ENCODE peak calls at places on chromosomes 1 and 21, in seven cellular contexts. Z, L, X, K, J, U and B are unnamed samples.

GRCh38 chr1:29398431-29398830 is 162.1 kb downstream of the PTPRU start:
- DNase-seq in Z (no peak), L (no peak), X (peak; percentile 21), K (no peak), J (peak; percentile 47), U (peak; percentile 45), B (no peak)

GRCh38 chr1:159915571-159916239 is 9.6 kb downstream of the TAGLN2 start:
- DNase-seq in Z (no peak), L (no peak), X (no peak), K (no peak), J (no peak), U (no peak), B (no peak)

GRCh38 chr1:202143768-202144509 is 598 bp downstream of the ARL8A start:
- DNase-seq in Z (peak; percentile 75), L (peak; percentile 43), X (no peak), K (peak; percentile 73), J (no peak), U (no peak), B (peak; percentile 40)

GRCh38 chr1:244839656-244840055 is 4.2 kb downstream of the COX20 start:
- DNase-seq in Z (no peak), L (no peak), X (no peak), K (no peak), J (peak; percentile 39), U (no peak), B (no peak)

GRCh38 chr21:26453258-26453657 is 119.8 kb downstream of the CYYR1 start:
- DNase-seq in Z (no peak), L (no peak), X (no peak), K (no peak), J (no peak), U (no peak), B (no peak)

GRCh38 chr1:4984841-4985240 is 330.4 kb downstream of the AJAP1 start:
- DNase-seq in Z (no peak), L (no peak), X (no peak), K (no peak), J (no peak), U (no peak), B (no peak)

GRCh38 chr1:210689741-210690635 is 361.3 kb downstream of the HHAT start:
- DNase-seq in Z (no peak), L (no peak), X (no peak), K (no peak), J (no peak), U (no peak), B (no peak)

GRCh38 chr1:58438468-58438867 is 108.1 kb downstream of the OMA1 start:
- DNase-seq in Z (no peak), L (no peak), X (no peak), K (no peak), J (no peak), U (no peak), B (no peak)

GRCh38 chr1:176903474-176903873 is 261.0 kb downstream of the ASTN1 start:
- DNase-seq in Z (no peak), L (no peak), X (no peak), K (no peak), J (peak; percentile 2), U (no peak), B (no peak)

GRCh38 chr1:156113263-156114004 is 1.1 kb upstream of the LMNA start:
- DNase-seq in Z (no peak), L (no peak), X (no peak), K (no peak), J (peak; percentile 76), U (no peak), B (no peak)

GRCh38 chr1:156114101-156114918 is at the start of gene LMNA:
- DNase-seq in Z (peak; percentile 93), L (peak; percentile 92), X (peak; percentile 97), K (peak; percentile 98), J (peak; percentile 98), U (peak; percentile 94), B (peak; percentile 55)

GRCh38 chr1:156115514-156116374 is 1.2 kb downstream of the LMNA start:
- DNase-seq in Z (peak; percentile 79), L (peak; percentile 70), X (peak; percentile 70), K (peak; percentile 81), J (peak; percentile 66), U (peak; percentile 66), B (peak; percentile 58)

GRCh38 chr1:156112276-156113137 is 2.0 kb upstream of the LMNA start:
- DNase-seq in Z (no peak), L (no peak), X (no peak), K (no peak), J (no peak), U (no peak), B (no peak)

GRCh38 chr1:156114919-156115513 is 505 bp downstream of the LMNA start:
- DNase-seq in Z (no peak), L (no peak), X (no peak), K (peak; percentile 73), J (no peak), U (no peak), B (no peak)
- TF ChIP-seq CTCF in Z (no peak), L (no peak), X (no peak), K (no peak), J (no peak), U (no peak), B (no peak)

GRCh38 chr21:46190491-46191131 is 6.4 kb upstream of the SPATC1L start:
- DNase-seq in Z (no peak), L (no peak), X (peak; percentile 50), K (no peak), J (no peak), U (no peak), B (no peak)
- TF ChIP-seq CTCF in Z (no peak), L (no peak), X (no peak), K (no peak), J (no peak), U (no peak), B (no peak)

GRCh38 chr21:14748662-14749061 is 202.5 kb upstream of the SAMSN1 start:
- DNase-seq in Z (no peak), L (no peak), X (no peak), K (no peak), J (no peak), U (no peak), B (no peak)

GRCh38 chr21:14751602-14752001 is 205.5 kb upstream of the SAMSN1 start:
- DNase-seq in Z (no peak), L (no peak), X (no peak), K (no peak), J (no peak), U (no peak), B (no peak)

GRCh38 chr21:14751011-14751410 is 204.9 kb upstream of the SAMSN1 start:
- DNase-seq in Z (no peak), L (no peak), X (no peak), K (no peak), J (no peak), U (no peak), B (no peak)

GRCh38 chr21:14752006-14752909 is 206.1 kb upstream of the SAMSN1 start:
- DNase-seq in Z (no peak), L (no peak), X (no peak), K (no peak), J (no peak), U (no peak), B (no peak)

GRCh38 chr21:14750041-14750440 is 203.9 kb upstream of the SAMSN1 start:
- DNase-seq in Z (no peak), L (no peak), X (no peak), K (no peak), J (no peak), U (no peak), B (no peak)
- TF ChIP-seq CTCF in Z (no peak), L (no peak), X (no peak), K (no peak), J (no peak), U (no peak), B (no peak)

DNA sequence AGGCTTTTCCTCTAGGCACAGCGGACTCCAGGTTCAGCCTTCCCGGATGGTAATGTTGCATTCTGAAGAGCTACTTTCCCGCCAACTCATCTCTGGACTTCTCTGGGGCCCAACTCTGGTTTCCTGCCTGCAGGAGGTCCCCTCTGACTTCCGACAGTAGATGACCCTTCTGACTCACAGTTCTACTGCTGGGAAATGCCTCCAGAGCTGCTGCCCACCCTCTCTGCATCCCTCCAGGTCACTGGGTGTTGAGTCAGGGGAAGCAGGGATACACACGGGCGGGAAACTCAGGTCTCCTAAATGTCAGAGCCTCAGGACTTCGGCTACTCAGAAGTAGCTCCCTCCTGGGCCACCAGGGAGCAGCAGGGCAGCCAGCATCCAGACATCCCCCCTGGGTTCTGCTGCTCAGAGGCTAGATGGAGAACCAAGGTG is 2.1 kb upstream of the KIF21B start:
- DNase-seq in Z (no peak), L (no peak), X (no peak), K (peak; percentile 70), J (no peak), U (no peak), B (peak; percentile 31)
- TF ChIP-seq CTCF in Z (no peak), L (peak; percentile 31), X (peak; percentile 13), K (peak; percentile 36), J (peak; percentile 17), U (peak; percentile 43), B (peak; percentile 31)

DNA sequence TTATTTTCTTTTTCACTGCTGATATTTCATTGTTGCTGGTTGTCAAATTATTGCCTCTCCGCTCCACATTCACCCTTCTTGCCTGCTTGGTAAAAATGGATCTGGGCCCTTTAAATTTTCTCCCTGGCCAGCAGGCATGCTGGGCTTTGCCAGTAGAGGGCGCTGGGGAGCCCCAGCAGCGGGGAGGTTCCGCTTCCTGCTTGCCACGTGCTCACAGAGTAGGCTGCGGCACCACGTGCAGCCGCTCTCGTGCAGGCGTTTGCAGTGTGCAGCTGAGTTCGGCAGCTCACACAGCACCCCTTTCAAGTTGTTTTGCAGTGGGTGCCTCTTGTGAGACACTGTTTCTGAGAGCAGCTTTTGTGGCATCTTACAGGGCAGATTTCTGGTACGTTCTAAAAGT is at the start of gene ACTL8:
- DNase-seq in Z (peak; percentile 24), L (no peak), X (no peak), K (no peak), J (no peak), U (peak; percentile 7), B (no peak)
- TF ChIP-seq CTCF in Z (peak; percentile 14), L (no peak), X (no peak), K (peak; percentile 60), J (peak; percentile 18), U (peak; percentile 56), B (no peak)